ENCODE peak calls at places on chromosomes 4 and X, in eight cellular contexts. S is HCT116, M is fibroblast of the aortic adventitia, N is activated T-cell treated with anti-CD3 and anti-CD28 coated beads for 48 hours, H is iPS-NIHi11, Y is KBM-7, J is adipocyte, R is psoas muscle. O is an unnamed sample.

GRCh38 chrX:71953946-71954345 is 43.3 kb downstream of the NHSL2 start:
- DNase-seq in S (no peak), M (no peak), N (no peak), H (no peak), Y (no peak), J (no peak), R (no peak), O (no peak)

GRCh38 chrX:94389044-94389443 is 715.0 kb downstream of the FAM133A start:
- DNase-seq in S (no peak), M (no peak), N (no peak), H (no peak), Y (no peak), J (no peak), R (no peak), O (no peak)

GRCh38 chrX:140091276-140091886 is 126.1 kb upstream of the CXorf66 start:
- DNase-seq in S (no peak), M (no peak), N (peak; percentile 3), H (peak; percentile 59), Y (peak; percentile 35), J (peak; percentile 0), R (peak; percentile 20), O (peak; percentile 74)

GRCh38 chrX:2391869-2392606 is 108.7 kb downstream of the DHRSX start:
- DNase-seq in S (peak; percentile 94), M (peak; percentile 45), N (no peak), H (peak; percentile 66), Y (no peak), J (peak; percentile 81), R (no peak), O (peak; percentile 69)

GRCh38 chr4:88751258-88752075 is 53.8 kb upstream of the NAP1L5 start:
- DNase-seq in S (no peak), M (no peak), N (no peak), H (no peak), Y (no peak), J (peak; percentile 31), R (no peak), O (no peak)

GRCh38 chr4:104166749-104167148 is 327.9 kb downstream of the CXXC4 start:
- DNase-seq in S (no peak), M (no peak), N (no peak), H (no peak), Y (no peak), J (no peak), R (no peak), O (no peak)

GRCh38 chr4:1813915-1814314 is 20.8 kb downstream of the FGFR3 start:
- DNase-seq in S (no peak), M (no peak), N (no peak), H (no peak), Y (no peak), J (no peak), R (no peak), O (no peak)

GRCh38 chr4:145076473-145076855 is 21.5 kb downstream of the ANAPC10 start:
- DNase-seq in S (no peak), M (peak; percentile 12), N (no peak), H (no peak), Y (no peak), J (no peak), R (no peak), O (no peak)

GRCh38 chr4:78720994-78721677 is 55.0 kb upstream of the BMP2K start:
- DNase-seq in S (no peak), M (no peak), N (peak; percentile 10), H (no peak), Y (peak; percentile 91), J (no peak), R (no peak), O (no peak)

GRCh38 chr4:77820836-77821561 is 1.8 kb upstream of the CNOT6L start:
- DNase-seq in S (no peak), M (peak; percentile 56), N (no peak), H (no peak), Y (peak; percentile 37), J (peak; percentile 67), R (no peak), O (no peak)

GRCh38 chrX:43096830-43097229 is 318.9 kb upstream of the PPP1R2C start:
- DNase-seq in S (no peak), M (no peak), N (no peak), H (no peak), Y (peak; percentile 7), J (no peak), R (no peak), O (no peak)

GRCh38 chr4:26520728-26521442 is 30.6 kb upstream of the CCKAR start:
- DNase-seq in S (no peak), M (peak; percentile 65), N (no peak), H (no peak), Y (no peak), J (no peak), R (no peak), O (no peak)

GRCh38 chr4:36006226-36006625 is 238.1 kb downstream of the ARAP2 start:
- DNase-seq in S (no peak), M (no peak), N (no peak), H (no peak), Y (no peak), J (no peak), R (no peak), O (no peak)

GRCh38 chr4:67465032-67465762 is 80.1 kb downstream of the CENPC start:
- DNase-seq in S (no peak), M (no peak), N (no peak), H (no peak), Y (no peak), J (no peak), R (no peak), O (no peak)

GRCh38 chr4:25486171-25486570 is 109.1 kb downstream of the ANAPC4 start:
- DNase-seq in S (no peak), M (peak; percentile 67), N (no peak), H (no peak), Y (no peak), J (no peak), R (no peak), O (no peak)

GRCh38 chrX:152926279-152926678 is 28.4 kb downstream of the ZNF185 start:
- DNase-seq in S (peak; percentile 64), M (peak; percentile 70), N (peak; percentile 37), H (peak; percentile 74), Y (peak; percentile 89), J (peak; percentile 75), R (no peak), O (peak; percentile 90)

GRCh38 chr4:184453402-184454160 is 20.8 kb downstream of the IRF2 start:
- DNase-seq in S (no peak), M (peak; percentile 80), N (no peak), H (peak; percentile 63), Y (peak; percentile 74), J (peak; percentile 81), R (no peak), O (no peak)

GRCh38 chr4:141099326-141099725 is 33.9 kb downstream of the RNF150 start:
- DNase-seq in S (no peak), M (no peak), N (no peak), H (no peak), Y (no peak), J (peak; percentile 40), R (no peak), O (no peak)

GRCh38 chr4:73417342-73417741 is 13.3 kb downstream of the ALB start:
- DNase-seq in S (no peak), M (no peak), N (no peak), H (no peak), Y (no peak), J (no peak), R (no peak), O (no peak)

GRCh38 chr4:140115140-140115539 is 38.8 kb downstream of the MAML3 start:
- DNase-seq in S (no peak), M (no peak), N (no peak), H (no peak), Y (no peak), J (no peak), R (no peak), O (no peak)

GRCh38 chr4:103591839-103592238 is 127.9 kb downstream of the TACR3 start:
- DNase-seq in S (no peak), M (no peak), N (no peak), H (no peak), Y (no peak), J (no peak), R (no peak), O (no peak)

GRCh38 chr4:153222790-153223417 is 18.7 kb downstream of the TRIM2 start:
- DNase-seq in S (no peak), M (peak; percentile 37), N (no peak), H (peak; percentile 75), Y (peak; percentile 61), J (peak; percentile 83), R (peak; percentile 68), O (peak; percentile 78)

GRCh38 chr4:139735381-139736256 is 70.0 kb downstream of the MGST2 start:
- DNase-seq in S (no peak), M (peak; percentile 7), N (no peak), H (peak; percentile 72), Y (no peak), J (no peak), R (peak; percentile 38), O (peak; percentile 91)

GRCh38 chr4:113708250-113708649 is 53.3 kb downstream of the CAMK2D start:
- DNase-seq in S (no peak), M (no peak), N (no peak), H (no peak), Y (no peak), J (peak; percentile 34), R (no peak), O (no peak)

GRCh38 chr4:136751530-136751929 is 780.8 kb downstream of the PCDH18 start:
- DNase-seq in S (no peak), M (no peak), N (no peak), H (no peak), Y (no peak), J (no peak), R (no peak), O (no peak)

GRCh38 chrX:120857240-120857639 is 18.4 kb downstream of the CT47B1 start:
- DNase-seq in S (peak; percentile 7), M (no peak), N (no peak), H (peak; percentile 3), Y (no peak), J (no peak), R (no peak), O (peak; percentile 23)

GRCh38 chr4:73213917-73214663 is 44.5 kb downstream of the ANKRD17 start:
- DNase-seq in S (no peak), M (peak; percentile 57), N (no peak), H (no peak), Y (no peak), J (no peak), R (no peak), O (no peak)

GRCh38 chr4:21768349-21769310 is 179.9 kb downstream of the KCNIP4 start:
- DNase-seq in S (peak; percentile 28), M (peak; percentile 69), N (no peak), H (peak; percentile 33), Y (peak; percentile 57), J (peak; percentile 84), R (no peak), O (peak; percentile 25)

GRCh38 chr4:2354760-2355159 is 63.7 kb downstream of the ZFYVE28 start:
- DNase-seq in S (no peak), M (no peak), N (no peak), H (no peak), Y (peak; percentile 66), J (no peak), R (no peak), O (no peak)

GRCh38 chr4:45467157-45467556 is 656.7 kb downstream of the GABRG1 start:
- DNase-seq in S (no peak), M (no peak), N (no peak), H (no peak), Y (no peak), J (no peak), R (no peak), O (no peak)

GRCh38 chr4:89469930-89470375 is 162.4 kb upstream of the GPRIN3 start:
- DNase-seq in S (no peak), M (peak; percentile 89), N (no peak), H (no peak), Y (peak; percentile 94), J (peak; percentile 77), R (no peak), O (no peak)

GRCh38 chr4:96241819-96242218 is 401.9 kb downstream of the PDHA2 start:
- DNase-seq in S (no peak), M (no peak), N (no peak), H (no peak), Y (no peak), J (no peak), R (no peak), O (no peak)

GRCh38 chrX:75229774-75230173 is 44.1 kb upstream of the UPRT start:
- DNase-seq in S (no peak), M (no peak), N (peak; percentile 1), H (no peak), Y (peak; percentile 28), J (no peak), R (no peak), O (no peak)

GRCh38 chr4:113368056-113368455 is 318.6 kb downstream of the ANK2 start:
- DNase-seq in S (no peak), M (peak; percentile 41), N (no peak), H (no peak), Y (no peak), J (peak; percentile 18), R (no peak), O (no peak)